ENCODE peak calls at places on chromosome 16, in six cellular contexts. One of them, this sample, is unnamed.

GRCh38 chr16:707062-707538 is 1.5 kb upstream of the FBXL16 start:
- DNase-seq in left lung: no peak
- DNase-seq in fibroblast of mammary gland: no peak
- DNase-seq in neural progenitor cell: no peak
- DNase-seq in fibroblast of pulmonary artery: no peak
- DNase-seq in thoracic aorta: no peak
- DNase-seq in this sample: no peak

GRCh38 chr16:67531247-67531646 is 2.6 kb downstream of the RIPOR1 start:
- DNase-seq in neural progenitor cell: no peak
- DNase-seq in fibroblast of mammary gland: no peak
- DNase-seq in left lung: no peak
- DNase-seq in thoracic aorta: no peak
- DNase-seq in fibroblast of pulmonary artery: no peak
- DNase-seq in this sample: no peak

GRCh38 chr16:19119564-19119963 is 5.8 kb downstream of the ITPRIPL2 start:
- DNase-seq in fibroblast of mammary gland: peak
- DNase-seq in thoracic aorta: no peak
- DNase-seq in neural progenitor cell: no peak
- DNase-seq in left lung: no peak
- DNase-seq in fibroblast of pulmonary artery: peak
- DNase-seq in this sample: no peak

GRCh38 chr16:49352923-49353322 is 20.7 kb upstream of the C16orf78 start:
- DNase-seq in neural progenitor cell: peak
- DNase-seq in left lung: no peak
- DNase-seq in fibroblast of pulmonary artery: no peak
- DNase-seq in thoracic aorta: no peak
- DNase-seq in fibroblast of mammary gland: peak
- DNase-seq in this sample: no peak

GRCh38 chr16:15782573-15783365 is 74.1 kb downstream of the MYH11 start:
- DNase-seq in fibroblast of pulmonary artery: no peak
- DNase-seq in thoracic aorta: no peak
- DNase-seq in fibroblast of mammary gland: no peak
- DNase-seq in neural progenitor cell: peak
- DNase-seq in left lung: no peak
- DNase-seq in this sample: no peak

GRCh38 chr16:68357923-68358322 is 47.1 kb downstream of the PRMT7 start:
- DNase-seq in fibroblast of pulmonary artery: no peak
- DNase-seq in fibroblast of mammary gland: no peak
- DNase-seq in thoracic aorta: no peak
- DNase-seq in neural progenitor cell: no peak
- DNase-seq in left lung: no peak
- DNase-seq in this sample: no peak

GRCh38 chr16:55899857-55900256 is 24.7 kb upstream of the CES5A start:
- DNase-seq in thoracic aorta: no peak
- DNase-seq in left lung: no peak
- DNase-seq in neural progenitor cell: no peak
- DNase-seq in fibroblast of pulmonary artery: no peak
- DNase-seq in fibroblast of mammary gland: no peak
- DNase-seq in this sample: no peak

GRCh38 chr16:69917739-69918138 is 33.4 kb upstream of the CLEC18A start:
- DNase-seq in fibroblast of mammary gland: peak
- DNase-seq in left lung: peak
- DNase-seq in fibroblast of pulmonary artery: peak
- DNase-seq in neural progenitor cell: peak
- DNase-seq in thoracic aorta: no peak
- DNase-seq in this sample: no peak

GRCh38 chr16:69931631-69932030 is 19.5 kb upstream of the CLEC18A start:
- DNase-seq in left lung: no peak
- DNase-seq in fibroblast of pulmonary artery: no peak
- DNase-seq in thoracic aorta: no peak
- DNase-seq in neural progenitor cell: no peak
- DNase-seq in fibroblast of mammary gland: no peak
- DNase-seq in this sample: no peak

GRCh38 chr16:65037558-65037957 is 84.3 kb downstream of the CDH11 start:
- DNase-seq in left lung: no peak
- DNase-seq in fibroblast of mammary gland: no peak
- DNase-seq in neural progenitor cell: peak
- DNase-seq in thoracic aorta: no peak
- DNase-seq in fibroblast of pulmonary artery: no peak
- DNase-seq in this sample: no peak

GRCh38 chr16:66420396-66420795 is 6.7 kb upstream of the BEAN1 start:
- DNase-seq in neural progenitor cell: no peak
- DNase-seq in fibroblast of mammary gland: no peak
- DNase-seq in thoracic aorta: no peak
- DNase-seq in left lung: no peak
- DNase-seq in fibroblast of pulmonary artery: no peak
- DNase-seq in this sample: no peak

GRCh38 chr16:87150359-87151280 is 166.6 kb downstream of the C16orf95 start:
- DNase-seq in left lung: peak
- DNase-seq in fibroblast of mammary gland: no peak
- DNase-seq in neural progenitor cell: no peak
- DNase-seq in thoracic aorta: no peak
- DNase-seq in fibroblast of pulmonary artery: no peak
- DNase-seq in this sample: no peak

GRCh38 chr16:35795361-35796029 is 2336.1 kb downstream of the TP53TG3F start:
- DNase-seq in fibroblast of mammary gland: no peak
- DNase-seq in thoracic aorta: no peak
- DNase-seq in fibroblast of pulmonary artery: no peak
- DNase-seq in neural progenitor cell: no peak
- DNase-seq in left lung: no peak
- DNase-seq in this sample: no peak

GRCh38 chr16:87457724-87458423 is 35.0 kb downstream of the ZCCHC14 start:
- DNase-seq in left lung: no peak
- DNase-seq in neural progenitor cell: no peak
- DNase-seq in fibroblast of pulmonary artery: peak
- DNase-seq in thoracic aorta: no peak
- DNase-seq in fibroblast of mammary gland: peak
- DNase-seq in this sample: no peak

GRCh38 chr16:57503366-57503765 is 17.1 kb upstream of the DOK4 start:
- DNase-seq in thoracic aorta: no peak
- DNase-seq in neural progenitor cell: no peak
- DNase-seq in fibroblast of pulmonary artery: peak
- DNase-seq in left lung: peak
- DNase-seq in fibroblast of mammary gland: no peak
- DNase-seq in this sample: no peak

GRCh38 chr16:4415538-4416199 is 727 bp downstream of the CORO7 start:
- DNase-seq in neural progenitor cell: peak
- DNase-seq in fibroblast of pulmonary artery: no peak
- DNase-seq in left lung: peak
- DNase-seq in thoracic aorta: no peak
- DNase-seq in fibroblast of mammary gland: no peak
- DNase-seq in this sample: no peak

GRCh38 chr16:67942200-67942509 is 1.8 kb downstream of the LCAT start:
- DNase-seq in fibroblast of pulmonary artery: peak
- DNase-seq in fibroblast of mammary gland: peak
- DNase-seq in thoracic aorta: no peak
- DNase-seq in neural progenitor cell: peak
- DNase-seq in left lung: no peak
- DNase-seq in this sample: peak

GRCh38 chr16:88633684-88634140 is 4.7 kb upstream of the IL17C start:
- DNase-seq in fibroblast of pulmonary artery: peak
- DNase-seq in neural progenitor cell: peak
- DNase-seq in left lung: no peak
- DNase-seq in thoracic aorta: no peak
- DNase-seq in fibroblast of mammary gland: peak
- DNase-seq in this sample: no peak

GRCh38 chr16:88344411-88345030 is 38.2 kb upstream of the ZNF469 start:
- DNase-seq in fibroblast of pulmonary artery: no peak
- DNase-seq in neural progenitor cell: no peak
- DNase-seq in fibroblast of mammary gland: no peak
- DNase-seq in thoracic aorta: no peak
- DNase-seq in left lung: no peak
- DNase-seq in this sample: no peak

GRCh38 chr16:4179020-4179419 is 62.8 kb upstream of the ADCY9 start:
- DNase-seq in fibroblast of pulmonary artery: peak
- DNase-seq in neural progenitor cell: no peak
- DNase-seq in left lung: peak
- DNase-seq in fibroblast of mammary gland: peak
- DNase-seq in thoracic aorta: no peak
- DNase-seq in this sample: no peak

GRCh38 chr16:138049-138417 is 440 bp downstream of the NPRL3 start:
- DNase-seq in fibroblast of mammary gland: no peak
- DNase-seq in fibroblast of pulmonary artery: no peak
- DNase-seq in left lung: peak
- DNase-seq in neural progenitor cell: peak
- DNase-seq in thoracic aorta: no peak
- DNase-seq in this sample: peak

GRCh38 chr16:3868556-3868955 is 12.0 kb downstream of the CREBBP start:
- DNase-seq in thoracic aorta: no peak
- DNase-seq in fibroblast of pulmonary artery: no peak
- DNase-seq in fibroblast of mammary gland: no peak
- DNase-seq in left lung: no peak
- DNase-seq in neural progenitor cell: no peak
- DNase-seq in this sample: no peak

DNA sequence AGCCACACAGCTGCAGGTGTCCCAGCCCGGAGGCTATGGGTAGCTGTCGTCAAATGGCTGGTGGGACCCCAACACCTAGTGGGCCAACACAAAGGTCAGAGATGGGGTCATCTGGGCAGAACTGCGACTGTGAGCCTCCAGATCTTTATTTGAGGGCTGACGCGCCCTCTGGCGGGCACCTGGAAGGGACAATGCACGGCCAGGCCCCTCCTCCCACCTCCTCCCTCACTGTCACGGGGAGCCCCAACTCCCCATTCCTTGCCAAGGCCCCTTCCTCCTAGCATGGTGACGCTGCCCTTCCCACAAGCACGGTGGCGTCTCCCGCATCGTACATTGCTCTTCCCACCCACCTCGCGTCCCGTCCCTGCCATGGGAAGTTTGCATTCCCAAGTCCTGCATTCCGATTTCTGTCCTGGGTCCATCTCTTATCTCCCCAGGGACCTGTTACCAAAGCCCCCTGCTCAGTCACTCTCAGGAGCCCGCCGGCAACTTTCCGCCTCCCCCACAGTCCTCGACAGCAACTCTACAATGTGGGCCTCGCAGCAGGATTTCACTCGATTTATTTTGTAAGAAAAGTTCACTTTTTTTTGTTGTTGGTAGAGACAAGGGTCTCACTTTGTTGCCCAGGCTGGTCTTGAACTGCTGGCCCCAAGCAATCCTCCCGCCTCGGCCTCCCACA is 1.0 kb downstream of the TLE7 start:
- DNase-seq in left lung: no peak
- DNase-seq in thoracic aorta: no peak
- DNase-seq in neural progenitor cell: peak
- DNase-seq in fibroblast of mammary gland: no peak
- DNase-seq in fibroblast of pulmonary artery: no peak
- DNase-seq in this sample: no peak
- TF ChIP-seq CTCF in left lung: no peak
- TF ChIP-seq CTCF in thoracic aorta: no peak
- TF ChIP-seq CTCF in neural progenitor cell: peak
- TF ChIP-seq CTCF in fibroblast of mammary gland: no peak
- TF ChIP-seq CTCF in fibroblast of pulmonary artery: no peak
- TF ChIP-seq CTCF in this sample: peak

GRCh38 chr16:17078950-17079631 is 391.7 kb downstream of the XYLT1 start:
- DNase-seq in neural progenitor cell: no peak
- DNase-seq in thoracic aorta: no peak
- DNase-seq in fibroblast of pulmonary artery: no peak
- DNase-seq in fibroblast of mammary gland: no peak
- DNase-seq in left lung: no peak
- DNase-seq in this sample: no peak

GRCh38 chr16:17084134-17084533 is 386.6 kb downstream of the XYLT1 start:
- DNase-seq in left lung: no peak
- DNase-seq in neural progenitor cell: peak
- DNase-seq in fibroblast of mammary gland: no peak
- DNase-seq in fibroblast of pulmonary artery: no peak
- DNase-seq in thoracic aorta: no peak
- DNase-seq in this sample: no peak

GRCh38 chr16:17083628-17084027 is 387.1 kb downstream of the XYLT1 start:
- DNase-seq in thoracic aorta: no peak
- DNase-seq in fibroblast of mammary gland: no peak
- DNase-seq in fibroblast of pulmonary artery: no peak
- DNase-seq in left lung: no peak
- DNase-seq in neural progenitor cell: peak
- DNase-seq in this sample: no peak

GRCh38 chr16:17080105-17080504 is 390.7 kb downstream of the XYLT1 start:
- DNase-seq in fibroblast of mammary gland: no peak
- DNase-seq in fibroblast of pulmonary artery: no peak
- DNase-seq in left lung: no peak
- DNase-seq in thoracic aorta: no peak
- DNase-seq in neural progenitor cell: no peak
- DNase-seq in this sample: no peak

GRCh38 chr16:17082126-17082882 is 388.5 kb downstream of the XYLT1 start:
- DNase-seq in neural progenitor cell: no peak
- DNase-seq in fibroblast of pulmonary artery: no peak
- DNase-seq in left lung: no peak
- DNase-seq in fibroblast of mammary gland: no peak
- DNase-seq in thoracic aorta: no peak
- DNase-seq in this sample: no peak
- TF ChIP-seq CTCF in neural progenitor cell: no peak
- TF ChIP-seq CTCF in fibroblast of pulmonary artery: no peak
- TF ChIP-seq CTCF in left lung: no peak
- TF ChIP-seq CTCF in fibroblast of mammary gland: no peak
- TF ChIP-seq CTCF in thoracic aorta: no peak
- TF ChIP-seq CTCF in this sample: no peak

DNA sequence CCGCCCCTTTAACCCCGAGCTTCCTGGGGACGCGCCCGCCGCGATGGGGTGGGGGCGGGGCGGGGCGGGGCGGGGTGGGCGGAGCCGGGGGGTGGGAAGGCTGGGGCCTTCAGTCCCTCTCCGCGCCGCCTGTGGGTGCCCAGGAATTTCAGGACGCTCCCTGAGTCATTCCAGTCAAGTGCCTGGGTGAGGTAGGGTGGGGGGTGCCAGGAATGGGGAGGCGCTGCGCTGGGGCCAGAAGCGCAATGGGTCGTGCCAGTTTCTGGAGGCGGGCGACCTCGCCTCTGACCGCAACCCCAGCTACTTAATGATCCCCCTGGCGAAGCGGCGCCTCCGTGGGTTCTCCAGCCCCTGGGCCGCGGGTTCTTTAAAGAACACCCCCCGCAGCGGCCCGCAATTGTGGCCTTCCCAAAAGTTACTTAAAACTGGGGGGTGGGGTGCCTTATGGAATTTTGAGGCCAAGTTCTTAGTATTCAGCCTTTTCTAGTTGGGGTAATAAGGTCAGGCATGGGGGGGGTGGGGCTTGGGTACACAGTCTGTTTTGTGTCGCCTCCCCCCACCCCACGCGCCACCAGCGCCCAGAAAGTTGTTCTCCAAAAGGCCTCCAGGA is 826 bp upstream of the GSE1 start:
- DNase-seq in thoracic aorta: peak
- DNase-seq in fibroblast of pulmonary artery: peak
- DNase-seq in fibroblast of mammary gland: peak
- DNase-seq in neural progenitor cell: peak
- DNase-seq in left lung: peak
- DNase-seq in this sample: no peak
- TF ChIP-seq CTCF in thoracic aorta: no peak
- TF ChIP-seq CTCF in fibroblast of pulmonary artery: no peak
- TF ChIP-seq CTCF in fibroblast of mammary gland: no peak
- TF ChIP-seq CTCF in neural progenitor cell: no peak
- TF ChIP-seq CTCF in left lung: no peak
- TF ChIP-seq CTCF in this sample: no peak

DNA sequence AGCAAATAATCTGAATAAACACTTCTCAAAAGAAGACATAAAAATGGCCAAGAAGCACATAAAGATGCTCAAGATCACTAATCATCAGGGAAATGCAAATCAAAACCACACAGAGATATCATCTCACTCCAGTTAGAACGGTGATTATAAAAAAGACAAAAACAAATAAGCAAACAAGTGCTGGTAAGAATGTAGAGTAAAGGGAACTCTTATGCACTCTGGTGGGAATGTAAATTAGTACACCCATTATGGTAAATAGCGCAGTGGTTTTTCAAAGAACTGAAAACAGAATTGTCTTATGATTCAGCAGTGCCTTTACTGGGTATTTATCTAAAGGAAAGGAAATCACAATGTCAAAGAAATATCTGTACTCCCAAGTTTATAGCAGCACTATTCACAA is 343.2 kb downstream of the HAPSTR1 start:
- DNase-seq in fibroblast of mammary gland: no peak
- DNase-seq in neural progenitor cell: no peak
- DNase-seq in left lung: no peak
- DNase-seq in thoracic aorta: no peak
- DNase-seq in fibroblast of pulmonary artery: no peak
- DNase-seq in this sample: no peak
- TF ChIP-seq CTCF in fibroblast of mammary gland: no peak
- TF ChIP-seq CTCF in neural progenitor cell: no peak
- TF ChIP-seq CTCF in left lung: no peak
- TF ChIP-seq CTCF in thoracic aorta: no peak
- TF ChIP-seq CTCF in fibroblast of pulmonary artery: no peak
- TF ChIP-seq CTCF in this sample: no peak